ENCODE peak calls at places on chromosomes 2 and 18, in nine cellular contexts. B, U, Y, I, S, J, F, P and X are unnamed samples.

GRCh38 chr2:233492738-233493137 is 73.8 kb downstream of the USP40 start:
- DNase-seq in F (no peak), S (no peak), Y (no peak), I (no peak), J (no peak), P (peak; percentile 13), B (no peak), U (no peak), X (no peak)

GRCh38 chr2:207163053-207163814 is 2.5 kb downstream of the KLF7 start:
- DNase-seq in I (peak; percentile 92), B (peak; percentile 74), Y (peak; percentile 50), U (peak; percentile 56), J (peak; percentile 17), S (no peak), F (no peak), P (peak; percentile 97), X (peak; percentile 76)

GRCh38 chr2:174593574-174594203 is 3.9 kb downstream of the WIPF1 start:
- DNase-seq in U (peak; percentile 94), P (no peak), F (no peak), I (peak; percentile 83), J (peak; percentile 58), S (no peak), B (no peak), Y (peak; percentile 88), X (no peak)

GRCh38 chr2:108588070-108588668 is 53.9 kb downstream of the LIMS1 start:
- DNase-seq in I (no peak), J (no peak), P (peak; percentile 35), F (no peak), U (peak; percentile 36), B (no peak), Y (no peak), S (no peak), X (no peak)

GRCh38 chr18:40864846-40865245 is 1090.2 kb upstream of the PIK3C3 start:
- DNase-seq in I (peak; percentile 45), Y (no peak), F (no peak), S (no peak), P (no peak), U (no peak), B (no peak), J (no peak), X (no peak)

GRCh38 chr18:72233106-72233505 is 311.0 kb downstream of the CBLN2 start:
- DNase-seq in S (no peak), I (no peak), J (no peak), F (no peak), U (no peak), Y (no peak), B (no peak), P (no peak), X (no peak)

GRCh38 chr2:11775384-11775783 is 29.0 kb downstream of the LPIN1 start:
- DNase-seq in I (peak; percentile 75), F (no peak), Y (no peak), U (peak; percentile 86), P (no peak), B (no peak), J (no peak), S (no peak), X (no peak)

GRCh38 chr2:15842771-15843666 is 97.3 kb upstream of the MYCN start:
- DNase-seq in I (no peak), B (no peak), Y (no peak), S (no peak), J (no peak), U (no peak), F (peak; percentile 83), P (peak; percentile 62), X (no peak)

GRCh38 chr2:5985551-5986229 is 293.5 kb downstream of the SOX11 start:
- DNase-seq in I (no peak), F (no peak), S (no peak), P (no peak), J (no peak), U (no peak), Y (no peak), B (no peak), X (no peak)

GRCh38 chr2:163185160-163185559 is 346.6 kb upstream of the KCNH7 start:
- DNase-seq in B (no peak), J (no peak), U (no peak), S (no peak), I (no peak), F (no peak), Y (no peak), P (no peak), X (no peak)

GRCh38 chr2:71687412-71687811 is 234.1 kb downstream of the DYSF start:
- DNase-seq in B (no peak), P (no peak), F (no peak), U (no peak), I (no peak), Y (no peak), J (no peak), S (no peak), X (no peak)

GRCh38 chr2:218006741-218007140 is 3.9 kb upstream of the TNS1 start:
- DNase-seq in I (no peak), B (no peak), S (no peak), U (no peak), P (no peak), F (no peak), Y (no peak), J (no peak), X (no peak)

GRCh38 chr2:221334466-221334865 is 237.6 kb downstream of the EPHA4 start:
- DNase-seq in U (no peak), S (no peak), Y (no peak), I (peak; percentile 72), B (no peak), F (no peak), P (no peak), J (no peak), X (no peak)

GRCh38 chr18:21457179-21457535 is 143.3 kb downstream of the ESCO1 start:
- DNase-seq in J (no peak), I (peak; percentile 21), Y (no peak), U (no peak), P (no peak), S (no peak), F (no peak), B (no peak), X (no peak)

GRCh38 chr2:38416296-38417036 is 39.4 kb upstream of the ATL2 start:
- DNase-seq in U (no peak), F (no peak), P (no peak), Y (no peak), I (no peak), B (no peak), S (no peak), J (no peak), X (no peak)

GRCh38 chr2:38427053-38427452 is 50.0 kb upstream of the ATL2 start:
- DNase-seq in F (no peak), I (no peak), S (no peak), J (no peak), Y (no peak), U (no peak), B (no peak), P (no peak), X (no peak)

GRCh38 chr2:38423763-38424162 is 46.7 kb upstream of the ATL2 start:
- DNase-seq in P (no peak), U (no peak), B (no peak), Y (no peak), J (no peak), S (no peak), F (no peak), I (no peak), X (no peak)

GRCh38 chr2:38417745-38418689 is 40.9 kb upstream of the ATL2 start:
- DNase-seq in Y (no peak), B (no peak), S (no peak), U (no peak), I (no peak), J (no peak), F (no peak), P (no peak), X (no peak)

GRCh38 chr2:38421274-38422056 is 44.4 kb upstream of the ATL2 start:
- DNase-seq in P (peak; percentile 32), I (no peak), U (no peak), B (no peak), S (no peak), Y (no peak), J (no peak), F (no peak), X (no peak)
- H3K4me3 ChIP-seq in P (no peak overlapping the region), I (no peak overlapping the region), U (no peak overlapping the region), B (no peak overlapping the region), S (no peak overlapping the region), Y (no peak overlapping the region), J (no peak overlapping the region), F (no peak overlapping the region), X (no peak overlapping the region)

GRCh38 chr2:227164745-227165350 is 424 bp downstream of the COL4A3 start:
- DNase-seq in P (peak; percentile 13), U (peak; percentile 50), B (no peak), F (no peak), S (no peak), Y (peak; percentile 84), I (no peak), J (peak; percentile 53), X (no peak)
- H3K4me3 ChIP-seq in P (peak overlapping the region; percentile 63), U (no peak overlapping the region), B (peak overlapping the region; percentile 74), F (peak overlapping the region; percentile 41), S (peak overlapping the region; percentile 30), Y (peak overlapping the region; percentile 56), I (no peak overlapping the region), J (peak overlapping the region; percentile 26), X (no peak overlapping the region)

GRCh38 chr18:34837769-34838194 is 127.7 kb downstream of the DTNA start:
- DNase-seq in Y (no peak), J (no peak), P (no peak), B (no peak), U (no peak), F (no peak), I (peak; percentile 31), S (no peak), X (no peak)
- H3K4me3 ChIP-seq in Y (no peak overlapping the region), J (no peak overlapping the region), P (no peak overlapping the region), B (no peak overlapping the region), U (no peak overlapping the region), F (no peak overlapping the region), I (no peak overlapping the region), S (no peak overlapping the region), X (no peak overlapping the region)

GRCh38 chr2:134145519-134145918 is 108.4 kb upstream of the MGAT5 start:
- DNase-seq in F (no peak), I (no peak), B (no peak), Y (no peak), P (no peak), S (no peak), J (no peak), U (no peak), X (no peak)

GRCh38 chr2:134144651-134145050 is 109.2 kb upstream of the MGAT5 start:
- DNase-seq in P (peak; percentile 46), B (no peak), S (no peak), I (no peak), U (no peak), Y (no peak), F (no peak), J (no peak), X (no peak)

GRCh38 chr2:134146620-134147019 is 107.3 kb upstream of the MGAT5 start:
- DNase-seq in S (no peak), B (no peak), P (peak; percentile 96), U (no peak), Y (no peak), J (no peak), F (no peak), I (peak; percentile 79), X (no peak)

GRCh38 chr2:134148172-134148571 is 105.7 kb upstream of the MGAT5 start:
- DNase-seq in Y (no peak), S (no peak), B (no peak), U (no peak), I (no peak), F (no peak), P (no peak), J (no peak), X (no peak)

DNA sequence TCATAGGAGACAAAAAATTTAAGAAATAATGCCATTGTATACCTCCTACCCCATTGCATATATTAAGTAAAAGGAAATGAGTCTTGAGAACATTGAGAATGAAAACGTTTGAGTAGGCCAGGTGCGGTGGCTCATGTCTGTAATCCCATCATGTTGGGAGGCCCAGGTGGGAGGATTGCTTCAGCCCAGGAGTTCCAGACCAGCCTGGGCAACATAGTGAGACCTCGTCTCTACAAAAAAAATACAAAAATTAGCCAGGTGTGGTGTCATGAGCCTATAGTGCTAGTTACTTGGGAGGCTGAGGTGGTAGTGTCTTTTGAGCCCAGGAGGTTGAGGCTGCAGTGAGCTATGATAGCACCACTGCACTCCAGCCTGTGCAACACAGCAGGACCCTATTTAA is 107.7 kb upstream of the MGAT5 start:
- DNase-seq in J (no peak), P (peak; percentile 72), I (no peak), Y (no peak), S (no peak), F (no peak), U (no peak), B (no peak), X (no peak)
- H3K4me3 ChIP-seq in J (no peak overlapping the region), P (no peak overlapping the region), I (no peak overlapping the region), Y (no peak overlapping the region), S (no peak overlapping the region), F (no peak overlapping the region), U (no peak overlapping the region), B (no peak overlapping the region), X (no peak overlapping the region)